ENCODE peak calls at places on chromosomes 1 and 21, in four cellular contexts. G is A549, O is adrenal gland, K is prostate gland. R is an unnamed sample.

GRCh38 chr1:31677401-31677800 is 26.4 kb downstream of the COL16A1 start:
- DNase-seq in K (no peak), O (no peak), G (no peak), R (no peak)

GRCh38 chr1:182860658-182861057 is 21.5 kb downstream of the DHX9 start:
- DNase-seq in O (no peak), G (no peak), K (no peak), R (no peak)

GRCh38 chr1:97947751-97948150 is 26.9 kb upstream of the DPYD start:
- DNase-seq in O (no peak), K (no peak), G (no peak), R (no peak)

GRCh38 chr1:236090741-236091147 is 25.9 kb upstream of the NID1 start:
- DNase-seq in K (no peak), O (no peak), G (no peak), R (no peak)

GRCh38 chr21:37223804-37224345 is 43.3 kb downstream of the VPS26C start:
- DNase-seq in G (no peak), K (no peak), O (no peak), R (no peak)

GRCh38 chr1:230681599-230681998 is 32.3 kb downstream of the AGT start:
- DNase-seq in O (peak), G (no peak), K (peak), R (peak)

GRCh38 chr1:53637726-53638640 is 101.0 kb downstream of the GLIS1 start:
- DNase-seq in G (no peak), O (no peak), K (no peak), R (no peak)

GRCh38 chr1:208086116-208086515 is 158.1 kb downstream of the PLXNA2 start:
- DNase-seq in G (no peak), O (no peak), K (no peak), R (no peak)

GRCh38 chr1:204268101-204268500 is 54.3 kb upstream of the GOLT1A start:
- DNase-seq in K (no peak), G (no peak), O (no peak), R (no peak)

GRCh38 chr21:15522148-15522547 is 207.6 kb upstream of the USP25 start:
- DNase-seq in O (no peak), G (no peak), K (no peak), R (no peak)

GRCh38 chr1:192766876-192767275 is 42.0 kb upstream of the RGS2 start:
- DNase-seq in G (no peak), K (no peak), O (no peak), R (no peak)

GRCh38 chr1:240312872-240313271 is 221.2 kb downstream of the FMN2 start:
- DNase-seq in O (no peak), G (peak), K (no peak), R (no peak)

DNA sequence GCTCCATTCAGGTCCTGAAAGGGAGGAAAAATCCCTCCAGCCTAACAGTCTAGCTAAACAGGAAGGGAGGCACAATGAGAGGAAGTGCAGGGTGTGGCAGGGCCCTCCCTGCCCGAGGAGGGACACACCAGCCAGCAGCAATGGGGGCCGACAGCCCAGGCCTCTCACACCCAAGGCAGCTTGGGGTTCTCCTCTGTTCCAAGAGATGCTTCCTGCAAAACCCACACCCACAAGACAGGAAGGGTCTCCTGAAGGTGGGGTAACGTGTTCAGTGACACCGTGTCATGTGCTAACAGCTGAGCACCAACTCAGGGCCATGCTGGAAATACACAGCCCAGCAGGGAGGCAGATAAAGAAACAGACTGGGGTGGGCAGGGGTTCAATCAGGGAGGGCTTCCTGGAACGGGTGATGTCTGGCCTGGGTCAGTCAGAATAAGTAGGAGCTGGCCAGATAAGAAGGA is 10.2 kb downstream of the ECE1 start:
- DNase-seq in K (no peak), O (no peak), G (no peak), R (no peak)
- TF ChIP-seq POLR2A in K (no peak), O (no peak), G (no peak), R (no peak)

GRCh38 chr1:24117722-24118409 is 5.9 kb upstream of the MYOM3 start:
- DNase-seq in K (no peak), G (peak), O (no peak), R (no peak)
- TF ChIP-seq POLR2A in K (no peak), G (no peak), O (no peak), R (no peak)

DNA sequence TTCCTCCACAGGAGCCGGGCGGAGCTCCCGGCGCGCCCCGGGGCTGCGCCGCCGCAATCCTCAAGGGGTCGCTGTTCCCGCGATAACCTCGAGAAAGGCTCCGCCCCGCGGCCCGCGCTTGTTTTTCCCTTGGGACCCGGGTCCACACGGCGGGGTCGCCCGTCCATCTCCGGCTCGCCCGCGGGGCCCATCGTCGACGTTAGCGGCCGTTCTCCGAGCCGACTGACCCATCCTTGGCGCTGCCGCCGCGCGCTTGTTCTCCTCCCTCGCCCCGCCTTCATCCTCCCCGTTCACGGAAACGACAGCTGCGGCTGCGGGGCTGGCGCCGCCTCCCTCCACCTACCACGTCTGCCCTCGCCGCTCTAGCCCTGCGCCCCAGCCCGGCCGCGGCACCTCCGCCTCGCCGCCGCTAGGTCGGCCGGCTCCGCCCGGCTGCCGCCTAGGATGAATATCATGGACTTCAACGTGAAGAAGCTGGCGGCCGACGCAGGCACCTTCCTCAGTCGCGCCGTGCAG is at the start of gene SH3GLB1:
- DNase-seq in K (peak), G (peak), O (peak), R (peak)
- TF ChIP-seq POLR2A in K (peak), G (peak), O (peak), R (peak)

DNA sequence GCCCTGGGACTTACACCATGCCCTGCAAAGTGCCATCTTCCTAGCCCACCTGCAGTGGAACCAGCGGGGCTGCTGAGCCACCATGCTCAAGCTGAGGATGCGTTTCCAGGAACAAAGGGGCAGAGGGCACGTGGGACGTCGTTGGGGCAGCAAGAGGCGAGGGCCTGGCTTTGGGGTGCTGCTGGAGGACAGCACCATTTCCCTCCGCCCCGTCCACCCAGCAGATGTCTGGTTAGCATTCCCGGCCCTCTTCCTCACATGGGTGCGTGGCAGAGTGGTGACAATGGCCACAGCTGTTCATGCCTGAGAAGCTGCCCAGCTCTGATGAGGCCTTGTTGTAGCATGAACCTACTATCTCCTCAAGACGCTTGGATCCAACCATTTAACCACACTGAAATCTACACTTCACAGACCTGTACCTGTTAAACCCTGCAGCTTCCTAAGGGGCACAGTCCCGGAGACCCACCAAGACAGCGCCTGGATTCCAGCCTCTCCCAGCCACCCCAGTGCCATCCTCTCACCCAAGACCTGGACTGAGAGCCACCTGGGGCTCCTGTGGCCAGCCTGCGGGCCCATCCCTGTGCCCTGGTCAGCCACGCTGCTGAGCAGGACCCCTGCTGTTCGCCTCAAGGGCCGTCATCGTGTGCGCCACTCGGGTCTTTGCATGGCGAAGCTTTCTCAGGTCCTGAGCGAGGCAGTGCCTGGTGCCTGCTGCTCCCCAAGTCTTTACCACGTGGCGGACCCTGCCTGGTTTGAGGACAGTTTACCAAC is 33.2 kb downstream of the SLC45A1 start:
- DNase-seq in K (no peak), G (no peak), O (no peak), R (no peak)
- TF ChIP-seq POLR2A in K (no peak), G (no peak), O (no peak), R (no peak)

DNA sequence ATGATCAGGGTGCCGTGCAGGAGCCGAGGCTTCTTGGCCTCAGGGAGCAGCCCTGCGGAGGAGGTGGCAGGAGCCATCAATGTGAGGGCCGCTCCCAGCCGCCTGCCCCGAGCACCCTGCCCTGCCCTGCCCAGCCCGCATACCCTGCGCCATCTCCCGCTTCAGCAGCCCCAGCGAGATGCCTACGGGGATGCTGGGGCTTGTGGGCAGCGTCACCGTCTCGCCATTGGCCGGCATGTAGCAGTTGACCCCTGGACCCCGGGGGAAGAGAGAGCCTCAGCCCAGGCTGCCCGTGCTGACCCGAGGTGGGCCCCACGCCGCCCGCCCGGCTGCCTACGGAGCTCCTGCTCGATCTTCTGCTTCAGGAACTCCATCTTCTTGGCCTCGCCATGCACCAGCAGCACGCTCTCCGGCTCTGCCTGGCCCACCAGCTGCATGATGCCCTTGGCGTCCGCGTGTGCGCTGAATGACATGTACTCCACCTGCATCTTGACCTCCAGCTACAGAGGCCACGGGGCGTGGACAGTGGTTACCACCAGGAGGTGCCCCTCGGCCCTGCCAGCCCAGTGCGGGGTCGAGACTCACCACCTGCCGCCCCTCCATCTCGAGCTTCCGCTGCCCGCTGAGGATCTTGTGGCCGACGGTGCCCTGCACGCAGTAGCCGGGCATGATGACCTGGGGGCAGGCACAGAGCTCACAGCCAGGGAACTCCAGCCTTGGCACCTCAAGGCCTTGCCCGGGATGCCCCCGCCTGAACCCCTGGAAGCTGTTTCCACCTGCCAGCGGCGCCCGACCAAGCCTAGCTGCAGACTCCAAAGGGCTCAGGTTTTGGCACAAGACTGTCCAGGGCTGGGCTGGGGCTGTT is 4.3 kb downstream of the PUSL1 start:
- DNase-seq in K (no peak), O (no peak), G (no peak), R (no peak)
- TF ChIP-seq POLR2A in K (no peak), O (no peak), G (no peak), R (no peak)

GRCh38 chr1:220272047-220272840 is at the start of gene RAB3GAP2:
- DNase-seq in K (peak), G (peak), O (peak), R (peak)
- TF ChIP-seq POLR2A in K (peak), G (peak), O (peak), R (peak)